ENCODE peak calls at places on chromosomes 3 and 15, in four cellular contexts. One of them, this sample, is unnamed.

GRCh38 chr3:194132465-194133358 is 3.2 kb upstream of the HES1 start:
- DNase-seq in GM13976: no peak
- DNase-seq in amygdala: no peak
- DNase-seq in Daoy: no peak
- DNase-seq in this sample: no peak

GRCh38 chr3:152524198-152525140 is 255.7 kb downstream of the MBNL1 start:
- DNase-seq in GM13976: peak
- DNase-seq in amygdala: no peak
- DNase-seq in Daoy: peak
- DNase-seq in this sample: peak

GRCh38 chr3:196604548-196604947 is 34.9 kb upstream of the NRROS start:
- DNase-seq in GM13976: peak
- DNase-seq in amygdala: no peak
- DNase-seq in Daoy: no peak
- DNase-seq in this sample: no peak

GRCh38 chr3:65149877-65150276 is 462.1 kb upstream of the ADAMTS9 start:
- DNase-seq in GM13976: no peak
- DNase-seq in amygdala: no peak
- DNase-seq in Daoy: no peak
- DNase-seq in this sample: no peak

GRCh38 chr3:42680256-42680655 is 5.1 kb upstream of the KLHL40 start:
- DNase-seq in GM13976: no peak
- DNase-seq in amygdala: no peak
- DNase-seq in Daoy: no peak
- DNase-seq in this sample: no peak

GRCh38 chr3:193826126-193826795 is 233.3 kb downstream of the OPA1 start:
- DNase-seq in GM13976: no peak
- DNase-seq in amygdala: no peak
- DNase-seq in Daoy: peak
- DNase-seq in this sample: no peak

GRCh38 chr15:98562361-98562791 is 86.0 kb upstream of the IGF1R start:
- DNase-seq in GM13976: no peak
- DNase-seq in amygdala: no peak
- DNase-seq in Daoy: peak
- DNase-seq in this sample: no peak

GRCh38 chr15:61556037-61556648 is 327.0 kb upstream of the RORA start:
- DNase-seq in GM13976: no peak
- DNase-seq in amygdala: no peak
- DNase-seq in Daoy: peak
- DNase-seq in this sample: no peak

GRCh38 chr15:93974804-93975481 is 256.4 kb upstream of the MCTP2 start:
- DNase-seq in GM13976: no peak
- DNase-seq in amygdala: no peak
- DNase-seq in Daoy: peak
- DNase-seq in this sample: no peak

GRCh38 chr3:186990878-186991308 is 60.6 kb downstream of the ST6GAL1 start:
- DNase-seq in GM13976: no peak
- DNase-seq in amygdala: no peak
- DNase-seq in Daoy: peak
- DNase-seq in this sample: no peak

GRCh38 chr3:157532529-157533297 is 29.5 kb upstream of the VEPH1 start:
- DNase-seq in GM13976: peak
- DNase-seq in amygdala: no peak
- DNase-seq in Daoy: peak
- DNase-seq in this sample: peak

GRCh38 chr3:194832346-194833104 is 146.8 kb downstream of the FAM43A start:
- DNase-seq in GM13976: no peak
- DNase-seq in amygdala: no peak
- DNase-seq in Daoy: no peak
- DNase-seq in this sample: no peak

GRCh38 chr3:185823280-185824044 is 1.4 kb downstream of the IGF2BP2 start:
- DNase-seq in GM13976: peak
- DNase-seq in amygdala: no peak
- DNase-seq in Daoy: peak
- DNase-seq in this sample: no peak

This sample was measured in SK-N-MC.